ENCODE peak calls at places on chromosomes 4 and X, in nine cellular contexts. N is spleen, A is lower leg skin, G is transverse colon, R is A549, S is IMR-90, Z is Peyer's patch, B is heart left ventricle, M is testis. U is an unnamed sample.

GRCh38 chr4:40550900-40551546 is 78.6 kb downstream of the RBM47 start:
- DNase-seq in Z (peak), S (peak), R (peak), N (no peak), G (peak), A (no peak), M (no peak), B (no peak), U (no peak)

GRCh38 chr4:75907956-75908355 is 5.7 kb upstream of the PPEF2 start:
- DNase-seq in N (no peak), Z (no peak), A (no peak), M (no peak), S (no peak), B (no peak), R (no peak), G (no peak), U (no peak)

GRCh38 chrX:147315493-147315892 is 500.9 kb upstream of the CXorf51A start:
- DNase-seq in B (no peak), S (no peak), A (no peak), R (no peak), G (no peak), N (no peak), M (no peak), Z (no peak), U (no peak)

GRCh38 chrX:144586756-144587155 is 660.5 kb upstream of the SPANXN1 start:
- DNase-seq in G (no peak), M (no peak), S (no peak), R (no peak), A (no peak), Z (no peak), N (peak), B (peak), U (no peak)

GRCh38 chr4:117376700-117377099 is 291.3 kb upstream of the TRAM1L1 start:
- DNase-seq in Z (no peak), G (no peak), S (no peak), N (no peak), B (no peak), A (no peak), M (no peak), R (no peak), U (no peak)

GRCh38 chr4:65071532-65071931 is 598.8 kb downstream of the EPHA5 start:
- DNase-seq in N (no peak), B (no peak), Z (no peak), S (no peak), M (no peak), R (no peak), G (no peak), A (no peak), U (no peak)

GRCh38 chr4:135192746-135193535 is 991.4 kb upstream of the PABPC4L start:
- DNase-seq in S (peak), G (no peak), A (no peak), N (no peak), M (no peak), R (no peak), B (no peak), Z (no peak), U (no peak)

GRCh38 chr4:77432702-77433101 is 172.9 kb upstream of the CXCL13 start:
- DNase-seq in S (no peak), M (no peak), N (no peak), G (no peak), A (no peak), R (no peak), Z (no peak), B (no peak), U (no peak)

GRCh38 chrX:153969904-153970397 is 1.7 kb downstream of the HCFC1 start:
- DNase-seq in B (no peak), N (peak), G (no peak), M (peak), R (no peak), S (peak), A (no peak), Z (peak), U (no peak)

GRCh38 chr4:122746485-122746965 is 14.0 kb downstream of the BBS12 start:
- DNase-seq in Z (no peak), G (no peak), N (no peak), R (no peak), B (no peak), M (no peak), A (no peak), S (no peak), U (no peak)

GRCh38 chr4:55854132-55854531 is 684 bp downstream of the EXOC1 start:
- DNase-seq in G (no peak), M (no peak), S (no peak), A (no peak), Z (no peak), N (no peak), R (no peak), B (no peak), U (no peak)

GRCh38 chr4:186105721-186106335 is 1.3 kb downstream of the FAM149A start:
- DNase-seq in Z (peak), G (peak), M (no peak), S (no peak), B (no peak), R (no peak), N (no peak), A (no peak), U (no peak)

GRCh38 chrX:19065535-19065934 is 56.7 kb downstream of the ADGRG2 start:
- DNase-seq in N (no peak), B (no peak), R (no peak), S (no peak), M (no peak), G (no peak), Z (no peak), A (no peak), U (no peak)

GRCh38 chr4:4268753-4269152 is 20.7 kb upstream of the TMEM128 start:
- DNase-seq in N (no peak), M (no peak), Z (no peak), R (no peak), G (no peak), A (no peak), B (no peak), S (no peak), U (no peak)

GRCh38 chr4:87278335-87278794 is 44.3 kb downstream of the HSD17B13 start:
- DNase-seq in B (no peak), A (no peak), R (no peak), S (no peak), Z (no peak), M (no peak), G (no peak), N (no peak), U (no peak)

GRCh38 chr4:184506527-184507121 is 32.3 kb upstream of the IRF2 start:
- DNase-seq in S (no peak), R (peak), N (peak), A (no peak), B (no peak), M (peak), G (peak), Z (peak), U (no peak)

GRCh38 chr4:23855912-23856605 is 33.8 kb downstream of the PPARGC1A start:
- DNase-seq in M (no peak), G (no peak), N (no peak), R (no peak), A (no peak), Z (no peak), B (no peak), S (peak), U (no peak)

GRCh38 chr4:119518230-119518892 is 110.2 kb downstream of the PDE5A start:
- DNase-seq in G (no peak), M (no peak), R (no peak), B (no peak), Z (no peak), N (no peak), A (no peak), S (no peak), U (no peak)

DNA sequence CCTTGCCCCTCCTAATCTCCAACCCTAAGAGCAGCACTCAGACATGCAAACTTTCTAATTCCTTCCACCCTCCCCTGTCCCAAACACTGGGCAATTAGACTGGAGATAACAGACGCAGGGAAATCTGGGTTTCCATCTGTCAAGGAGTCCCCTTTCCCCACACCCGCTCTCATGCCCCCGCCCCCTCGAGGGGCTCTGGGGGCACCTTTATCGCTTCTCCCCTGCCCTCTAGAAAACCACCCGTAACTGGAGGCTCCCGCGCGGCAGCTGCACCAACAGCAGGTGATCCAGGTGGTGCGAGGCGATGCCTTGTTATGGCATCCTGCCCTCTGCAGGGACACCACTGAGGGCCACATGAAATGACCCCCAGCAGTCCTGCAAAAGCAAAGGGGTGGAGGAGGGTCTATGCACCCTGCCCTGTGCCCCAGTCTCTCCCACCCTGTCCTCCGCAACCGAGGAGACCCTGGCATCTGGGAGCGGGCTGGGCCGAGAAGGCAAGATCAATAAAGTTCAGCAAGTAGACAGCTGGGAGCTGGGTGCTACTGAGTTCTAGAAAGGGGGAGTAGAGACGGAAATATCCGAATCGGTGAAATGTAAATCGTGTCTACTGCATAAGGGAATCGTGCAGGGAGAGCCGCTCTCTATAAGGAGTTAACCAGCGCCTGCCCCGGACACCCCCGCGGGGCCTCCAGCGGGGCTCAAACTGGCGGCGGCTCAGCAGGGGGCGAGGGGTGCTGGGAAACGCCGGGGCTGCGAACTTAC is 1.6 kb downstream of the KCTD8 start:
- DNase-seq in Z (no peak), B (peak), G (no peak), M (no peak), R (no peak), N (peak), S (no peak), A (no peak), U (no peak)
- H3K4me3 ChIP-seq in Z (peak), B (peak), G (no peak), M (peak), R (no peak), N (no peak), S (no peak), A (no peak), U (peak)

DNA sequence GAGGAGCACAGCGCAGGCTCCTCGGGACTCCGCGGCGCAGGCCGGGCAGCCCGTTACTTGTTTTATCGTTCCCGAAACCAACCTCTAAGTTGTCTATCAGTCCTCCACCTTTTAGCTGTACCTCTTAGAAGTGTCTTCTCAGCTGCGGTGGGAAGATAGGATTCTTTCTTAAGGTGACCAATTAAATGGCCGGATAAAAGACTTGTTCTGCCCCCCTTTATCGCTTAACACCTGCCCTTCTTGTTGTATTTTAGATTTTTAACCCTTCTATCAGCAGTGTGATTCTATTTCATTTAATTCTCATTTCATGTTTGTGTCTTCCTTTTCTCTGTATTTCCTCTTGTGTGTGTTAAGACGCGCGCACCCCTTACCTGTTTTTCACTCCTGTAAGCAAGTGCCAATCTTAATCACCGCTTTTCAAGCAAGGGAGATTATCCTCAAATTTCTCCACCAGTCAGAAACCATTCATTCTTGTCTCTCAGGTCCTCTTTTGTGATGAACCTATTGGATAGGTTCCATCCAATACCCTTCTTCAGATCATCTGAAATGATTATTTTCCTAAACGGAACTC is 301 bp upstream of the SLC9B2 start:
- DNase-seq in N (no peak), Z (no peak), G (no peak), B (no peak), A (no peak), S (no peak), M (no peak), R (no peak), U (no peak)
- TF ChIP-seq POLR2A in N (no peak), Z (no peak), G (no peak), B (no peak), A (no peak), S (no peak), M (no peak), R (no peak), U (no peak)

GRCh38 chrX:75155830-75156525 is at the start of gene ABCB7:
- DNase-seq in A (peak), G (peak), S (peak), M (peak), B (no peak), N (peak), Z (peak), R (peak), U (no peak)
- TF ChIP-seq CTCF in A (no peak), G (no peak), S (peak), M (no peak), B (no peak), N (no peak), Z (no peak), R (no peak), U (no peak)

GRCh38 chr4:141004844-141005243 is 128.4 kb downstream of the RNF150 start:
- DNase-seq in Z (no peak), G (no peak), B (no peak), A (no peak), N (no peak), S (no peak), R (no peak), M (no peak), U (no peak)

GRCh38 chr4:141003193-141003592 is 130.1 kb downstream of the RNF150 start:
- DNase-seq in S (no peak), Z (no peak), R (no peak), A (no peak), M (no peak), G (no peak), N (no peak), B (no peak), U (no peak)

GRCh38 chr4:141006236-141006802 is 127.0 kb downstream of the RNF150 start:
- DNase-seq in N (no peak), M (no peak), A (no peak), S (no peak), R (no peak), B (no peak), Z (no peak), G (no peak), U (no peak)

GRCh38 chr4:140996757-140997156 is 136.5 kb downstream of the RNF150 start:
- DNase-seq in R (no peak), S (peak), B (no peak), G (no peak), N (no peak), Z (no peak), M (no peak), A (no peak), U (no peak)

GRCh38 chr4:141002323-141002805 is 130.9 kb downstream of the RNF150 start:
- DNase-seq in Z (no peak), A (no peak), M (no peak), B (no peak), R (no peak), N (no peak), G (no peak), S (peak), U (no peak)
- H3K4me3 ChIP-seq in Z (no peak), A (no peak), M (no peak), B (no peak), R (no peak), N (no peak), G (no peak), S (no peak), U (no peak)

GRCh38 chrX:108186811-108187210 is 95.2 kb downstream of the ATG4A start:
- DNase-seq in S (peak), A (no peak), G (no peak), B (no peak), N (no peak), Z (no peak), M (no peak), R (peak), U (no peak)
- TF ChIP-seq POLR2A in S (no peak), A (no peak), G (no peak), B (no peak), N (no peak), Z (no peak), M (no peak), R (no peak), U (no peak)

U was measured in vagina.